ENCODE peak calls at places on chromosome 2, in six cellular contexts. One of them, this sample, is unnamed.

GRCh38 chr2:233213975-233214374 is 37.5 kb upstream of the ATG16L1 start:
- DNase-seq in SK-N-SH: no peak
- DNase-seq in fibroblast of lung: no peak
- DNase-seq in CD4-positive, CD25-positive, alpha-beta regulatory T cell: no peak
- DNase-seq in caudate nucleus: no peak
- DNase-seq in lower lobe of right lung: no peak
- DNase-seq in this sample: no peak

GRCh38 chr2:30871440-30871839 is 64.2 kb upstream of the CAPN13 start:
- DNase-seq in caudate nucleus: no peak
- DNase-seq in SK-N-SH: peak
- DNase-seq in CD4-positive, CD25-positive, alpha-beta regulatory T cell: no peak
- DNase-seq in fibroblast of lung: no peak
- DNase-seq in lower lobe of right lung: no peak
- DNase-seq in this sample: no peak

GRCh38 chr2:95578529-95578928 is 13.3 kb upstream of the TRIM43 start:
- DNase-seq in fibroblast of lung: no peak
- DNase-seq in CD4-positive, CD25-positive, alpha-beta regulatory T cell: no peak
- DNase-seq in lower lobe of right lung: no peak
- DNase-seq in SK-N-SH: no peak
- DNase-seq in caudate nucleus: no peak
- DNase-seq in this sample: no peak

GRCh38 chr2:119449526-119449925 is 17.9 kb downstream of the TMEM37 start:
- DNase-seq in fibroblast of lung: no peak
- DNase-seq in CD4-positive, CD25-positive, alpha-beta regulatory T cell: no peak
- DNase-seq in SK-N-SH: peak
- DNase-seq in lower lobe of right lung: no peak
- DNase-seq in caudate nucleus: no peak
- DNase-seq in this sample: no peak

GRCh38 chr2:177265386-177265690 is 811 bp upstream of the NFE2L2 start:
- DNase-seq in lower lobe of right lung: no peak
- DNase-seq in caudate nucleus: no peak
- DNase-seq in CD4-positive, CD25-positive, alpha-beta regulatory T cell: no peak
- DNase-seq in fibroblast of lung: peak
- DNase-seq in SK-N-SH: no peak
- DNase-seq in this sample: no peak

GRCh38 chr2:215465246-215465645 is 29.4 kb upstream of the FN1 start:
- DNase-seq in lower lobe of right lung: no peak
- DNase-seq in caudate nucleus: no peak
- DNase-seq in fibroblast of lung: no peak
- DNase-seq in CD4-positive, CD25-positive, alpha-beta regulatory T cell: no peak
- DNase-seq in SK-N-SH: no peak
- DNase-seq in this sample: no peak

GRCh38 chr2:120892967-120893667 is 157.4 kb downstream of the GLI2 start:
- DNase-seq in SK-N-SH: no peak
- DNase-seq in lower lobe of right lung: peak
- DNase-seq in caudate nucleus: no peak
- DNase-seq in CD4-positive, CD25-positive, alpha-beta regulatory T cell: no peak
- DNase-seq in fibroblast of lung: peak
- DNase-seq in this sample: no peak

GRCh38 chr2:24209389-24210105 is 34.7 kb downstream of the FAM228A start:
- DNase-seq in fibroblast of lung: no peak
- DNase-seq in SK-N-SH: no peak
- DNase-seq in caudate nucleus: no peak
- DNase-seq in lower lobe of right lung: no peak
- DNase-seq in CD4-positive, CD25-positive, alpha-beta regulatory T cell: no peak
- DNase-seq in this sample: peak

GRCh38 chr2:190468814-190469569 is 60.8 kb downstream of the MFSD6 start:
- DNase-seq in lower lobe of right lung: no peak
- DNase-seq in fibroblast of lung: peak
- DNase-seq in caudate nucleus: no peak
- DNase-seq in SK-N-SH: peak
- DNase-seq in CD4-positive, CD25-positive, alpha-beta regulatory T cell: no peak
- DNase-seq in this sample: peak

GRCh38 chr2:172129404-172129803 is 26.7 kb upstream of the DLX2 start:
- DNase-seq in lower lobe of right lung: no peak
- DNase-seq in fibroblast of lung: no peak
- DNase-seq in caudate nucleus: no peak
- DNase-seq in CD4-positive, CD25-positive, alpha-beta regulatory T cell: no peak
- DNase-seq in SK-N-SH: no peak
- DNase-seq in this sample: no peak
- H3K27ac ChIP-seq in lower lobe of right lung: no peak
- H3K27ac ChIP-seq in fibroblast of lung: no peak
- H3K27ac ChIP-seq in caudate nucleus: no peak
- H3K27ac ChIP-seq in CD4-positive, CD25-positive, alpha-beta regulatory T cell: no peak
- H3K27ac ChIP-seq in SK-N-SH: no peak
- H3K27ac ChIP-seq in this sample: no peak

GRCh38 chr2:241479026-241479898 is 29.1 kb downstream of the STK25 start:
- DNase-seq in CD4-positive, CD25-positive, alpha-beta regulatory T cell: no peak
- DNase-seq in fibroblast of lung: no peak
- DNase-seq in lower lobe of right lung: no peak
- DNase-seq in caudate nucleus: no peak
- DNase-seq in SK-N-SH: no peak
- DNase-seq in this sample: no peak

GRCh38 chr2:241482126-241482525 is 26.3 kb downstream of the STK25 start:
- DNase-seq in CD4-positive, CD25-positive, alpha-beta regulatory T cell: no peak
- DNase-seq in caudate nucleus: no peak
- DNase-seq in SK-N-SH: no peak
- DNase-seq in lower lobe of right lung: no peak
- DNase-seq in fibroblast of lung: no peak
- DNase-seq in this sample: no peak

GRCh38 chr2:241483305-241483704 is 25.1 kb downstream of the STK25 start:
- DNase-seq in CD4-positive, CD25-positive, alpha-beta regulatory T cell: no peak
- DNase-seq in caudate nucleus: no peak
- DNase-seq in SK-N-SH: no peak
- DNase-seq in lower lobe of right lung: no peak
- DNase-seq in fibroblast of lung: no peak
- DNase-seq in this sample: no peak

GRCh38 chr2:241482556-241482955 is 25.8 kb downstream of the STK25 start:
- DNase-seq in caudate nucleus: no peak
- DNase-seq in fibroblast of lung: no peak
- DNase-seq in CD4-positive, CD25-positive, alpha-beta regulatory T cell: no peak
- DNase-seq in SK-N-SH: no peak
- DNase-seq in lower lobe of right lung: no peak
- DNase-seq in this sample: no peak

DNA sequence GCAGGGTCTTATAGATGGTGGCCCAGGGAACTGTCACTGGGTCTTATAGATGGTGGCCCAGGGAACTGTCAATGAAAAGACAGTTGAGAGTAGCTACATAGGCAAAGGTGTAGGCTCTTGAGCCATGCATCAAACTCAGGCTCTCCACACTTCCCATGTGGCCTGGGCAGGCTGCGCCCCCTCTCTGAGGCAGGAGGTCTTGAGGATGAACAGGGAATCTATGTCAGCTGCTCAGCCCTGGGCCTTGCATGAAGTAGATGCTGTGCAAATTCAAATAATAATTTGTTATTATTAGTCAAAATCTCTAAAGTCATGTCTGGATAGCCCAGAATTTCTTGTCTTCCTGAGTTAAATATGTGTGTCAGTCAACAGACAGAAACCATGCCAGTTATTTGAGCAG is 26.7 kb downstream of the STK25 start:
- DNase-seq in fibroblast of lung: no peak
- DNase-seq in SK-N-SH: no peak
- DNase-seq in lower lobe of right lung: no peak
- DNase-seq in CD4-positive, CD25-positive, alpha-beta regulatory T cell: no peak
- DNase-seq in caudate nucleus: no peak
- DNase-seq in this sample: no peak
- H3K27ac ChIP-seq in fibroblast of lung: no peak
- H3K27ac ChIP-seq in SK-N-SH: no peak
- H3K27ac ChIP-seq in lower lobe of right lung: no peak
- H3K27ac ChIP-seq in CD4-positive, CD25-positive, alpha-beta regulatory T cell: no peak
- H3K27ac ChIP-seq in caudate nucleus: no peak
- H3K27ac ChIP-seq in this sample: no peak

DNA sequence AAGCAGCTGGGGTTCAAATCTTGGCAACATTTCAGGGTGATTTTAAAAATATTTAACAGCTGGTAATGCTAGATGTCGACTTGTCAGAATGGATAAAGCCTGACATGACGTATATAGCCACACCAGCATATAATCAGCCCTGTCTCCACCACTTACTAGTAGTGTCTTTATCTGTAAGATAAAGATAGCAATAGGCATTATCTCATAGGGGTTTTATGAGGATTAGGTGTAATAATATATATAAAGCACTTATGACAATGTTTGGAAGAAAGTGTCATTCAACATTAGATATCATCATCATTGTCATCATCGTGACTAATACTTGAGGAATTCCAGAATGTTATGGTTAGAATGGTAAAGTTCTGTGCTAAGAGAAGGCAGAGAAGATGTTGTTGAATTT is 369.0 kb upstream of the CWC22 start:
- DNase-seq in fibroblast of lung: peak
- DNase-seq in caudate nucleus: no peak
- DNase-seq in CD4-positive, CD25-positive, alpha-beta regulatory T cell: no peak
- DNase-seq in SK-N-SH: no peak
- DNase-seq in lower lobe of right lung: no peak
- DNase-seq in this sample: no peak
- H3K27ac ChIP-seq in fibroblast of lung: no peak
- H3K27ac ChIP-seq in caudate nucleus: no peak
- H3K27ac ChIP-seq in CD4-positive, CD25-positive, alpha-beta regulatory T cell: no peak
- H3K27ac ChIP-seq in SK-N-SH: no peak
- H3K27ac ChIP-seq in lower lobe of right lung: no peak
- H3K27ac ChIP-seq in this sample: no peak

DNA sequence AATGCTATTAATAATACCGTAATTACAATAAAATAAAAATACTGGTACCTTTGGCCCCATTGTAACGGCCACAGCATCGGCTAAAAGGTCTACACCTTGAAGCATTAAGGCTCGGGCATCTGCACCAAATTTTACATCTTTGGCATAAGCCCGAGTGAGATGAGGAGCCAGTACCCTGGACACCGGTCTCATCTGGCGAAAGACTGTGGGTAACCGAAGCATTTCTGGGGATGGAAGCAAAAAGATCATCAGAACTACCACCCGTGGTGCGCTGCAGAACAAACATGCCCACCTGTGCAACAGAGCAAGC is 1.1 kb downstream of the HSPD1 start:
- DNase-seq in caudate nucleus: no peak
- DNase-seq in SK-N-SH: no peak
- DNase-seq in lower lobe of right lung: no peak
- DNase-seq in CD4-positive, CD25-positive, alpha-beta regulatory T cell: no peak
- DNase-seq in fibroblast of lung: no peak
- DNase-seq in this sample: no peak
- H3K27ac ChIP-seq in caudate nucleus: peak
- H3K27ac ChIP-seq in SK-N-SH: peak
- H3K27ac ChIP-seq in lower lobe of right lung: peak
- H3K27ac ChIP-seq in CD4-positive, CD25-positive, alpha-beta regulatory T cell: peak
- H3K27ac ChIP-seq in fibroblast of lung: peak
- H3K27ac ChIP-seq in this sample: peak

DNA sequence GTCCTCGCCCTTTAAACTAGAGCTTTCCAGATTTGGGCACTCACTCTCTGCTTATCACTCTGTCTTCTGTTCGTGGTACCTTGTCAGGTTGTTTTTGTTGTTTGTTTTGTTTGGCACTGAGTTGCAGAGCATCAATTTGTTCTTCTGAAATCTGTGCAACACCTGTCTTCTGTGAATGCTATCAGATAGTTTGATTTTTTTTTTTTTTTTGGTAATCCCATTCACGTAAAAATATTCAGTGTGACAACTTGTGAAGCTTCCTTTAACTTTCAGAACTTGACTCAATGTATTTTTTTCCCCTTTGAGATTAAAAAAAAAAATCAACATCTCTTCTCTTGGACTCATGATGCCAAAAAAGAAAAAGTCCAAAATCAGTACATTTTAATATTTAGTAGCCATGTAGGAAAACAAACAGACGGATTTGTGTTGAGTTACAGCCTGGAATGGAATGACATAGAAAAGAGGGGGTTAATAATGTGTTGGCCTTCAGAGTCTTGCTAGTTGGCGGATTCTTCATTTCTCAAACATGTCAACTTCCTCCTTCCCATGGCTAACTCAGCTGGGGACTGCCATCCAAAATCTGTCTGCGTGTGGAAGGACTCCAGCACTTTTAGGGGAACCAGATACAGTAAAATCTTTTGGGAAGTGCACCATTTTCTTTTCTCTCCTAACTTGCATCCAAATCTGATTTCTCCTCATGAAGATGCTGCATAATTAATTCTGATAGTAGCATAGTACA is 1.6 kb downstream of the TMEM178A start:
- DNase-seq in caudate nucleus: no peak
- DNase-seq in lower lobe of right lung: no peak
- DNase-seq in CD4-positive, CD25-positive, alpha-beta regulatory T cell: no peak
- DNase-seq in SK-N-SH: no peak
- DNase-seq in fibroblast of lung: no peak
- DNase-seq in this sample: no peak
- H3K27ac ChIP-seq in caudate nucleus: no peak
- H3K27ac ChIP-seq in lower lobe of right lung: no peak
- H3K27ac ChIP-seq in CD4-positive, CD25-positive, alpha-beta regulatory T cell: no peak
- H3K27ac ChIP-seq in SK-N-SH: no peak
- H3K27ac ChIP-seq in fibroblast of lung: no peak
- H3K27ac ChIP-seq in this sample: no peak

DNA sequence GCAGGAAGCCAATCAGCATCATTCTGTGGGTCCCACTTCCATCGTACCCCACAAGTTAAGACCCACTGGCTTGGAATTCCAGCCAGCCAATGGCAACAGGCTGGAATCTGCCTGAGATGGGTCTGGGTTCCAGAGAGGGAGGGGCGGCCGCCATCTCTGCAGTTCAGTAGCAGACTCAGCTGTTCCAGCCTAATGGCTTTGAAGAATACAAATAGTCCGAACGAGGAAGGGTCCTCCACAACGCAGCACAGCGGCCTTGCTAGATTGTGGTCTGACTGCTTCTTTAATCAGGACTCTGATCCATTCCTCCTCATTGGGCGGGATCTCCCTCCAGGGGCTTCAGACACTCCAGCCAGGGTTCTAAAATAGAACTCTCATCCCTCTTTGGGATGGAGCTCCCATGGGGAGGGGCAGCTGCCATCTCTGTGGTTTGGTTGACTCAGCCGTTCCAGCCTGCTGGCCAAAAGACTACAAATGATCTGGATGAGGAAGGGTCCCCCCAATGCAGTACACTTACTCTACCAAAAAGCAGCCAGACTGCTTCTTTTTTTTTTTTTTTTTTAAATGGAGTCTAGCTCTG is 42.7 kb upstream of the PAIP2B start:
- DNase-seq in caudate nucleus: no peak
- DNase-seq in lower lobe of right lung: no peak
- DNase-seq in CD4-positive, CD25-positive, alpha-beta regulatory T cell: no peak
- DNase-seq in SK-N-SH: no peak
- DNase-seq in fibroblast of lung: no peak
- DNase-seq in this sample: no peak
- H3K27ac ChIP-seq in caudate nucleus: no peak
- H3K27ac ChIP-seq in lower lobe of right lung: no peak
- H3K27ac ChIP-seq in CD4-positive, CD25-positive, alpha-beta regulatory T cell: no peak
- H3K27ac ChIP-seq in SK-N-SH: no peak
- H3K27ac ChIP-seq in fibroblast of lung: no peak
- H3K27ac ChIP-seq in this sample: no peak

This sample was measured in HL-60.